ENCODE peak calls at places on chromosomes 13 and 19, in seven cellular contexts. T, A, R, I, D, B and U are unnamed samples. For H3K4me1, the result is how much of the 10 kb centered on the place peaks cover.

GRCh38 chr13:29791997-29792775 is 58.2 kb downstream of the UBL3 start:
- DNase-seq in T (no peak), A (no peak), R (no peak), I (no peak), D (no peak), B (no peak), U (no peak)

GRCh38 chr19:37933965-37934364 is 27.0 kb downstream of the SIPA1L3 start:
- DNase-seq in T (no peak), A (peak), R (no peak), I (no peak), D (no peak), B (peak), U (no peak)

GRCh38 chr13:84649853-84650252 is 767.6 kb upstream of the SLITRK1 start:
- DNase-seq in T (no peak), A (peak), R (no peak), I (no peak), D (no peak), B (no peak), U (no peak)

GRCh38 chr13:49220856-49221614 is 897 bp downstream of the MLNR start:
- DNase-seq in T (no peak), A (no peak), R (peak), I (no peak), D (no peak), B (no peak), U (no peak)

GRCh38 chr13:80359459-80360297 is 18.8 kb upstream of the SPRY2 start:
- DNase-seq in T (no peak), A (peak), R (peak), I (no peak), D (peak), B (no peak), U (no peak)

GRCh38 chr13:112067871-112068305 is 939 bp downstream of the SOX1 start:
- DNase-seq in T (no peak), A (no peak), R (peak), I (no peak), D (no peak), B (no peak), U (no peak)

GRCh38 chr13:65789815-65790214 is 1440.3 kb downstream of the PCDH9 start:
- DNase-seq in T (no peak), A (no peak), R (no peak), I (no peak), D (no peak), B (no peak), U (no peak)

GRCh38 chr19:52592301-52592700 is 22.2 kb downstream of the ZNF701 start:
- DNase-seq in T (no peak), A (no peak), R (no peak), I (no peak), D (no peak), B (no peak), U (no peak)

GRCh38 chr13:102090532-102090931 is 311.3 kb downstream of the FGF14 start:
- DNase-seq in T (no peak), A (no peak), R (no peak), I (no peak), D (no peak), B (no peak), U (no peak)

GRCh38 chr13:102394158-102395053 is 7.4 kb downstream of the FGF14 start:
- DNase-seq in T (peak), A (peak), R (peak), I (peak), D (peak), B (peak), U (peak)

GRCh38 chr19:47615714-47616113 is 6.8 kb downstream of the BICRA start:
- DNase-seq in T (no peak), A (no peak), R (no peak), I (no peak), D (no peak), B (no peak), U (no peak)

GRCh38 chr13:25468330-25469178 is 96.8 kb downstream of the ATP8A2 start:
- DNase-seq in T (no peak), A (no peak), R (peak), I (no peak), D (no peak), B (no peak), U (no peak)

GRCh38 chr19:48777139-48777538 is 21.8 kb downstream of the FGF21 start:
- DNase-seq in T (no peak), A (no peak), R (no peak), I (no peak), D (no peak), B (no peak), U (no peak)

GRCh38 chr13:76210262-76210661 is 574.1 kb downstream of the LMO7 start:
- DNase-seq in T (no peak), A (peak), R (no peak), I (no peak), D (no peak), B (no peak), U (no peak)

GRCh38 chr19:28185646-28186045 is 1027.3 kb downstream of the UQCRFS1 start:
- DNase-seq in T (no peak), A (no peak), R (no peak), I (no peak), D (no peak), B (no peak), U (no peak)

GRCh38 chr19:40274585-40275544 is 10.3 kb downstream of the AKT2 start:
- DNase-seq in T (no peak), A (no peak), R (no peak), I (peak), D (no peak), B (no peak), U (no peak)

GRCh38 chr13:97600438-97601080 is 166.6 kb downstream of the RAP2A start:
- DNase-seq in T (no peak), A (no peak), R (no peak), I (no peak), D (no peak), B (no peak), U (no peak)

GRCh38 chr19:39052243-39052746 is 19.9 kb upstream of the FBXO27 start:
- DNase-seq in T (peak), A (peak), R (peak), I (peak), D (peak), B (peak), U (peak)

GRCh38 chr13:57823704-57824103 is 192.2 kb downstream of the PCDH17 start:
- DNase-seq in T (no peak), A (no peak), R (no peak), I (no peak), D (no peak), B (no peak), U (no peak)

GRCh38 chr13:48828962-48829405 is 146.7 kb upstream of the FNDC3A start:
- DNase-seq in T (no peak), A (no peak), R (no peak), I (no peak), D (no peak), B (no peak), U (no peak)

GRCh38 chr13:41313659-41314197 is 2.7 kb downstream of the NAA16 start:
- DNase-seq in T (no peak), A (no peak), R (no peak), I (no peak), D (no peak), B (no peak), U (no peak)

GRCh38 chr13:69912576-69913074 is 195.0 kb upstream of the ATXN8OS start:
- DNase-seq in T (no peak), A (no peak), R (no peak), I (no peak), D (no peak), B (no peak), U (no peak)

GRCh38 chr13:109293166-109293565 is 493.2 kb downstream of the IRS2 start:
- DNase-seq in T (no peak), A (no peak), R (no peak), I (no peak), D (no peak), B (no peak), U (no peak)

GRCh38 chr19:18426416-18426767 is 7.2 kb downstream of the SSBP4 start:
- DNase-seq in T (no peak), A (no peak), R (no peak), I (no peak), D (no peak), B (no peak), U (no peak)

GRCh38 chr19:18427080-18427751 is 8.0 kb downstream of the SSBP4 start:
- DNase-seq in T (no peak), A (no peak), R (no peak), I (no peak), D (no peak), B (no peak), U (no peak)

GRCh38 chr19:18428173-18428836 is 9.1 kb downstream of the SSBP4 start:
- DNase-seq in T (no peak), A (no peak), R (no peak), I (no peak), D (no peak), B (no peak), U (no peak)

GRCh38 chr19:18428837-18429674 is 8.9 kb downstream of the ISYNA1 start:
- DNase-seq in T (peak), A (peak), R (peak), I (peak), D (peak), B (peak), U (peak)

GRCh38 chr19:18427752-18428131 is 8.5 kb downstream of the SSBP4 start:
- DNase-seq in T (no peak), A (no peak), R (no peak), I (no peak), D (no peak), B (no peak), U (no peak)
- H3K4me1 ChIP-seq in T (half or more), A (half or more), R (half or more), I (under half), D (under half), B (under half), U (under half)

GRCh38 chr13:27962128-27962841 is 6.8 kb downstream of the CDX2 start:
- DNase-seq in T (no peak), A (no peak), R (peak), I (no peak), D (no peak), B (no peak), U (no peak)
- H3K4me1 ChIP-seq in T (under half), A (under half), R (under half), I (under half), D (under half), B (under half), U (under half)

GRCh38 chr13:110412132-110412912 is 105.2 kb downstream of the COL4A2 start:
- DNase-seq in T (no peak), A (peak), R (peak), I (peak), D (peak), B (peak), U (no peak)
- H3K4me1 ChIP-seq in T (under half), A (half or more), R (under half), I (under half), D (under half), B (under half), U (under half)

GRCh38 chr19:42542791-42543190 is 14.5 kb upstream of the CEACAM1 start:
- DNase-seq in T (no peak), A (no peak), R (no peak), I (no peak), D (no peak), B (no peak), U (no peak)
- H3K4me1 ChIP-seq in T (under half), A (under half), R (under half), I (under half), D (under half), B (under half), U (under half)

GRCh38 chr19:11581740-11582139 is 4.3 kb upstream of the ACP5 start:
- DNase-seq in T (no peak), A (no peak), R (no peak), I (peak), D (no peak), B (no peak), U (no peak)
- H3K4me1 ChIP-seq in T (under half), A (half or more), R (under half), I (under half), D (under half), B (under half), U (under half)

DNA sequence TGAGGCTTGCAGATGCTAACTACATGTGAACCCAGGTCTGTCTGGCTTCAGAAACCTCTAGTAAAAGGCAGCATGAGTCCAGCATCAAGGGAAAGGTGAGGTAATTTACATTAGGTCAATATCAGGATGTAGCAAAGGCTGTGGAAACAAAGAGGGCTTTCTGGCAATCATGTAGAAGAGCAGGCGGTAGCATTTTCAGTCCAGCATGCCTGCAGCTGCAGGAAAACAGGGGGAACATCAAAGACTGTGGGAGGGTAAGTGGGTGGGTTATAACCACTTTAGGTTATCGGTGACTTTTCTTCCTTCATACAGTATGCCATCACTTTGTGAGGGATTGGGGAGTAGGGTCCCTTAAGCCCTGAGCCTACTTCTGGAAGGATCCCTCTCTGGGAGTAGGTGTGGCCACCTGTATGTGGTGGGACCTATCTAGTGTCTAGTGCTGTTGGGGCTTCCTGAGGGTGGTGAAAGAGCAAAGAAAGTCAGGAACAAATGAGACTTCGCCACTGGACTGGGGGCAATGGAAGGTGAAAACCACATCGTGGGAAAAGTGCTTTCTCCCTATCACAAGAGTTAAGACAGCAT is 10.8 kb downstream of the SUGP2 start:
- DNase-seq in T (no peak), A (no peak), R (no peak), I (no peak), D (no peak), B (no peak), U (no peak)
- H3K4me1 ChIP-seq in T (under half), A (under half), R (under half), I (under half), D (under half), B (under half), U (under half)

DNA sequence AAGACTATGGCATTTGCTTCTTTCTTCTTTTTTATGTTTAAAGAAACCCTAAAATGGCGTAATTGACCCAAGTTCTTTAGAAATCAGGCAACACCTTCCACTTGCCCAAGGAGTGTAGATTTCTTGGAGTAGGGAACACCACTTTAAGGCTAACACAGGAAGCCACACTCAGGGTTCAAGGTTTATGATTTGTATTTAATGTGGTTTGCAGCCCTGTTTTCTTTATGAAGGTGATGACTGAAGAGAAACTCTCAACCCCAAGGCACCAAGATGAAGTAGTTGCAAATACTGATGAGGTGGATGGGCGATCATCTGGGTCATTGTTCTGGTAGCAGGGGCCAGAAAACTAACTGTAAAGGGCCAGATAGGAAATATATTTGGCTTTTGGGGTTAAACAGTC is 101.1 kb downstream of the DLEU7 start:
- DNase-seq in T (no peak), A (no peak), R (no peak), I (no peak), D (no peak), B (no peak), U (no peak)
- H3K4me1 ChIP-seq in T (under half), A (under half), R (under half), I (under half), D (under half), B (under half), U (under half)

GRCh38 chr19:13027557-13027956 is 32.3 kb downstream of the NFIX start:
- DNase-seq in T (no peak), A (no peak), R (no peak), I (no peak), D (no peak), B (no peak), U (no peak)

GRCh38 chr19:13026478-13026999 is 31.3 kb downstream of the NFIX start:
- DNase-seq in T (no peak), A (no peak), R (no peak), I (no peak), D (no peak), B (peak), U (no peak)

GRCh38 chr19:13025819-13026477 is 30.7 kb downstream of the NFIX start:
- DNase-seq in T (no peak), A (no peak), R (no peak), I (no peak), D (no peak), B (no peak), U (no peak)

GRCh38 chr19:13028027-13028426 is 32.8 kb downstream of the NFIX start:
- DNase-seq in T (no peak), A (no peak), R (no peak), I (no peak), D (no peak), B (no peak), U (no peak)

GRCh38 chr19:13027031-13027430 is 31.8 kb downstream of the NFIX start:
- DNase-seq in T (no peak), A (no peak), R (no peak), I (no peak), D (no peak), B (no peak), U (no peak)
- H3K4me1 ChIP-seq in T (under half), A (half or more), R (under half), I (under half), D (under half), B (half or more), U (under half)

DNA sequence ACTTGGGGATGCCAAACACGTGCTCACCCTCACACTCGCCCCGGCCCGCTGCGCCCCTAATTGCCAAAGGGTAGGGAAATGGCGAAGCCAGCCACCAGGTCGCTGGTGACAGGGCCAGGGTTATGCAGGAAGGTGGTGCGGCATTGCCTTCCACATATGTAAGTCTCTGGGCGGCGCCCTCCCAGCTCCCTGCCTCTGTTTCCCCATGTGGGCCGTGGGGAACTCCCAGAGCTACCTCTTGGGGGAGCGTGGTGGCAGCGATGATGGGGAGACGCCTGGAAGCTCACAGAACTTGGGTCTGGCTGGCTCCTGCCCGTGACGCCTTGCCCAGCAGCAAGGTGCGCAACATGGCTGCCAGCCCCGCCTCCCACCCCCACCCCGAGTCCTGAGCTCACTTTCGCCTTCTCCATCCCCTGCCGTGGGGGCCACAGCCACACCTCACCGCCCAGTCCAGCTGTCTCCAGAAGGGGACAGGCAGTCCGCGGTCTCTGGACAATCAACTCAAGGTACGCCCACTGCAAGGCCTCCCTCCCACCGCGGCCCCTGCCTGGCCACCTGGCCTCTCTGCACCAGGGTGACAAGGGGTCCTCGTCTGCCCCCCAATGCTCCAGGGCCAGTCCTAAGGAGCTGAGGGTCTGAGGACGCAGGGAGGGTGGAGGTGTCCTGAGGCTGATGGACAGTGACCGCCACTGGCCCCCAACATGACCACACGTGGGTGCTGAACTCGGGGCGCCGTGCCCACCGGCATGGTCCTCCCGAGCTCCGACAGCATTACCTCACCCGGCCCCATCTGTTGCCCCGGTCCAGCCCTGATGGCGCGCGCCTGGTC is 6.6 kb downstream of the C19orf25 start:
- DNase-seq in T (no peak), A (no peak), R (no peak), I (no peak), D (no peak), B (no peak), U (no peak)
- H3K4me1 ChIP-seq in T (under half), A (under half), R (under half), I (under half), D (under half), B (under half), U (under half)

GRCh38 chr19:44752816-44753618 is 4.5 kb downstream of the BCL3 start:
- DNase-seq in T (peak), A (peak), R (peak), I (peak), D (peak), B (peak), U (peak)
- H3K4me1 ChIP-seq in T (half or more), A (half or more), R (under half), I (under half), D (under half), B (half or more), U (half or more)